ENCODE peak calls at places on chromosomes 2 and 18, in six cellular contexts. H, P, C, J, F and X are unnamed samples.

GRCh38 chr2:190910341-190911136 is 29.9 kb downstream of the GLS start:
- DNase-seq in H (no peak), P (no peak), C (no peak), J (no peak), F (no peak), X (no peak)

GRCh38 chr2:174337337-174338154 is 2.8 kb downstream of the SP9 start:
- DNase-seq in H (no peak), P (no peak), C (peak; percentile 74), J (peak; percentile 58), F (peak; percentile 60), X (no peak)

GRCh38 chr2:188645982-188646381 is 328.2 kb upstream of the COL3A1 start:
- DNase-seq in H (no peak), P (no peak), C (no peak), J (no peak), F (no peak), X (no peak)

GRCh38 chr2:70070557-70071268 is 16.6 kb upstream of the PCBP1 start:
- DNase-seq in H (peak; percentile 39), P (peak; percentile 64), C (peak; percentile 87), J (peak; percentile 87), F (peak; percentile 34), X (peak; percentile 52)

GRCh38 chr18:64276736-64277135 is 127.8 kb upstream of the LINC00305 start:
- DNase-seq in H (no peak), P (no peak), C (no peak), J (no peak), F (no peak), X (no peak)

GRCh38 chr2:139946690-139947089 is 1166.5 kb upstream of the NXPH2 start:
- DNase-seq in H (no peak), P (no peak), C (peak; percentile 3), J (no peak), F (no peak), X (no peak)

GRCh38 chr2:219461061-219461514 is 26.4 kb downstream of the SPEG start:
- DNase-seq in H (no peak), P (peak; percentile 72), C (peak; percentile 96), J (peak; percentile 67), F (no peak), X (no peak)

GRCh38 chr2:17857016-17857415 is 21.5 kb upstream of the KCNS3 start:
- DNase-seq in H (no peak), P (no peak), C (peak; percentile 16), J (no peak), F (no peak), X (no peak)

GRCh38 chr2:227163998-227164744 is at the start of the genes COL4A3 and COL4A4:
- DNase-seq in H (no peak), P (peak; percentile 4), C (no peak), J (no peak), F (peak; percentile 58), X (no peak)

GRCh38 chr2:128605421-128605820 is 286.8 kb upstream of the HS6ST1 start:
- DNase-seq in H (no peak), P (no peak), C (no peak), J (no peak), F (no peak), X (no peak)

GRCh38 chr2:203018181-203018580 is 3.5 kb downstream of the NBEAL1 start:
- DNase-seq in H (no peak), P (no peak), C (peak; percentile 20), J (peak; percentile 14), F (no peak), X (no peak)

GRCh38 chr2:96815326-96816126 is 542 bp upstream of the CNNM3 start:
- DNase-seq in H (peak; percentile 28), P (peak; percentile 15), C (no peak), J (peak; percentile 48), F (no peak), X (peak; percentile 16)

GRCh38 chr2:229445013-229445412 is 173.9 kb upstream of the PID1 start:
- DNase-seq in H (no peak), P (no peak), C (peak; percentile 65), J (no peak), F (no peak), X (no peak)

GRCh38 chr2:55408946-55409868 is 10.4 kb downstream of the CCDC88A start:
- DNase-seq in H (no peak), P (no peak), C (peak; percentile 35), J (no peak), F (no peak), X (no peak)

GRCh38 chr2:56357655-56358295 is 174.0 kb downstream of the CCDC85A start:
- DNase-seq in H (no peak), P (peak; percentile 66), C (no peak), J (no peak), F (no peak), X (no peak)

GRCh38 chr18:5704847-5705246 is 161.1 kb upstream of the EPB41L3 start:
- DNase-seq in H (no peak), P (no peak), C (no peak), J (no peak), F (no peak), X (no peak)

GRCh38 chr2:157986761-157987160 is 110.6 kb upstream of the ACVR1 start:
- DNase-seq in H (no peak), P (no peak), C (no peak), J (no peak), F (no peak), X (no peak)

GRCh38 chr2:47241715-47242114 is 86.6 kb upstream of the STPG4 start:
- DNase-seq in H (no peak), P (no peak), C (no peak), J (peak; percentile 74), F (no peak), X (no peak)

GRCh38 chr2:28408764-28409599 is 16.3 kb downstream of the FOSL2 start:
- DNase-seq in H (peak; percentile 55), P (no peak), C (peak; percentile 44), J (no peak), F (no peak), X (peak; percentile 53)

GRCh38 chr2:204340511-204340910 is 204.8 kb upstream of the PARD3B start:
- DNase-seq in H (no peak), P (no peak), C (no peak), J (no peak), F (no peak), X (no peak)

GRCh38 chr2:121596221-121597080 is 52.8 kb downstream of the CLASP1 start:
- DNase-seq in H (no peak), P (peak; percentile 7), C (peak; percentile 91), J (peak; percentile 93), F (no peak), X (no peak)

GRCh38 chr18:63963610-63964256 is 6.1 kb upstream of the SERPINB8 start:
- DNase-seq in H (peak; percentile 30), P (peak; percentile 72), C (peak; percentile 74), J (peak; percentile 13), F (peak; percentile 40), X (peak; percentile 45)

GRCh38 chr2:127014630-127015029 is 92.3 kb downstream of the BIN1 start:
- DNase-seq in H (no peak), P (no peak), C (peak; percentile 96), J (no peak), F (no peak), X (no peak)

GRCh38 chr2:43086451-43087221 is 139.8 kb downstream of the ZFP36L2 start:
- DNase-seq in H (no peak), P (no peak), C (no peak), J (no peak), F (no peak), X (no peak)

GRCh38 chr2:136013962-136014361 is 28.5 kb upstream of the DARS1 start:
- DNase-seq in H (no peak), P (no peak), C (peak; percentile 41), J (no peak), F (no peak), X (no peak)

GRCh38 chr2:240465765-240466578 is 30.5 kb downstream of the GPC1 start:
- DNase-seq in H (no peak), P (no peak), C (no peak), J (no peak), F (peak; percentile 21), X (no peak)

GRCh38 chr2:179837408-179837807 is 24.0 kb downstream of the ZNF385B start:
- DNase-seq in H (no peak), P (no peak), C (peak; percentile 12), J (peak; percentile 37), F (no peak), X (no peak)

GRCh38 chr18:59675346-59675745 is 21.9 kb downstream of the CCBE1 start:
- DNase-seq in H (no peak), P (no peak), C (no peak), J (no peak), F (no peak), X (no peak)